ENCODE peak calls at places on chromosomes 7 and 10, in four cellular contexts. G is HCT116, C is HepG2, V is K562. U is an unnamed sample.

GRCh38 chr7:100546868-100547800 is 8.1 kb downstream of the AGFG2 start:
- DNase-seq in G (no peak), C (no peak), V (peak; percentile 69), U (no peak)

GRCh38 chr7:141915565-141915964 is 634 bp upstream of the OR9A4 start:
- DNase-seq in G (no peak), C (no peak), V (no peak), U (no peak)

GRCh38 chr7:92412745-92413144 is 34.5 kb upstream of the GATAD1 start:
- DNase-seq in G (no peak), C (no peak), V (no peak), U (no peak)

GRCh38 chr10:130141460-130141859 is 5.3 kb downstream of the GLRX3 start:
- DNase-seq in G (no peak), C (peak; percentile 20), V (no peak), U (no peak)

GRCh38 chr7:69982197-69982596 is 383.9 kb downstream of the AUTS2 start:
- DNase-seq in G (no peak), C (no peak), V (no peak), U (no peak)

GRCh38 chr7:78852951-78853350 is 600.5 kb downstream of the MAGI2 start:
- DNase-seq in G (no peak), C (no peak), V (no peak), U (no peak)

GRCh38 chr10:43849551-43849950 is 200.9 kb upstream of the ZNF32 start:
- DNase-seq in G (no peak), C (no peak), V (no peak), U (no peak)

GRCh38 chr7:83486957-83487356 is 162.0 kb downstream of the SEMA3E start:
- DNase-seq in G (no peak), C (no peak), V (no peak), U (no peak)

GRCh38 chr7:64619705-64620104 is 46.2 kb upstream of the ZNF107 start:
- DNase-seq in G (no peak), C (no peak), V (no peak), U (no peak)

GRCh38 chr10:23438547-23439451 is at the start of gene OTUD1:
- DNase-seq in G (peak; percentile 67), C (peak; percentile 78), V (peak; percentile 94), U (peak; percentile 24)

GRCh38 chr10:15842493-15843169 is 17.7 kb downstream of the MINDY3 start:
- DNase-seq in G (no peak), C (no peak), V (no peak), U (no peak)

GRCh38 chr7:6149996-6150395 is 118.8 kb downstream of the ANKRD61 start:
- DNase-seq in G (no peak), C (no peak), V (no peak), U (no peak)

GRCh38 chr7:48636391-48637015 is 287.8 kb upstream of the CDC14C start:
- DNase-seq in G (no peak), C (no peak), V (no peak), U (no peak)

GRCh38 chr7:130695840-130696239 is 9.5 kb upstream of the TSGA13 start:
- DNase-seq in G (peak; percentile 46), C (peak; percentile 36), V (peak; percentile 41), U (peak; percentile 15)

GRCh38 chr10:122460891-122461293 is 461 bp upstream of the HTRA1 start:
- DNase-seq in G (no peak), C (no peak), V (no peak), U (no peak)

GRCh38 chr10:62818426-62819011 is 2.4 kb upstream of the EGR2 start:
- DNase-seq in G (no peak), C (no peak), V (peak; percentile 34), U (no peak)

GRCh38 chr10:100653957-100654834 is 91.2 kb upstream of the PAX2 start:
- DNase-seq in G (no peak), C (no peak), V (peak; percentile 50), U (no peak)

GRCh38 chr10:100652406-100653130 is 92.8 kb upstream of the PAX2 start:
- DNase-seq in G (no peak), C (no peak), V (no peak), U (no peak)

GRCh38 chr10:100651916-100652315 is 93.5 kb upstream of the PAX2 start:
- DNase-seq in G (no peak), C (no peak), V (no peak), U (no peak)

GRCh38 chr10:100654835-100655759 is 90.3 kb upstream of the PAX2 start:
- DNase-seq in G (no peak), C (no peak), V (no peak), U (no peak)

GRCh38 chr10:100653238-100653956 is 92.0 kb upstream of the PAX2 start:
- DNase-seq in G (no peak), C (no peak), V (no peak), U (no peak)
- TF ChIP-seq SIN3A in G (no peak), C (no peak), V (no peak), U (no peak)

DNA sequence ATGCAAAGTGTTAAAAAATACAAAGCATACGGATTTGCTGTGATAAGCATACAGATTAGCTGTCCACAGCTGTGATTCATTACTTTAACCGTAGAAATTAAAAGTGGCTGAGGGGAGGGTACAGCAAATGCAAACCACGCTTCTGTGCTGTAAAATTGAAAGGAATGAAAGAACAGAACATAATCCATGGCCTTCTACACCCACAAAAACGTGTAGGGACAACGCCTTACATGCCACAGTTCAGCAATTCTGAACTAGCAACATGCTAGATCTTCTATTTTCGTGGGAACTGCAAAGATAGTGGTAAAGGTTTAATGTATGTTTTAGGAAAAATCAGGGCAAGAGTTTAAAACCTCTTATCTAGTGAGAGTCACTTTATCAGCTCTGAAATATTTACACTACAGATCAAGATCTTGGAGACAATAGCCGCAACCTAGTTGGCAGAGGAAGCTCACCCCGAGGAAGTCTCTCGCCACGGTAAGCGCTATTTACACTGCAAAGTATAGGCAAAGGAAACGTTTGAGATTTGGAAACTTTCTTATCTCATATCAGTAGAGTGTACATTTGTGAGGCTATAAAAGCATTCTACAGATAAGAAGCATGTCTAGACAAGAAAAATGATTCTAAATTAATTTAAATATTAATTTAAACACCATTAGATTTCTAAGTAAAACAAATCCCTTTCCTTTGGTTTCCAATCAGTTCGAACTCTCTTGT is 193.6 kb downstream of the MLLT10 start:
- DNase-seq in G (no peak), C (peak; percentile 32), V (no peak), U (no peak)
- TF ChIP-seq SIN3A in G (no peak), C (no peak), V (no peak), U (no peak)

GRCh38 chr10:44908936-44909335 is 2.2 kb upstream of the TMEM72 start:
- DNase-seq in G (no peak), C (no peak), V (no peak), U (no peak)

GRCh38 chr10:44911951-44912350 is 814 bp downstream of the TMEM72 start:
- DNase-seq in G (no peak), C (no peak), V (no peak), U (no peak)

GRCh38 chr10:44909910-44910309 is 1.2 kb upstream of the TMEM72 start:
- DNase-seq in G (no peak), C (no peak), V (no peak), U (no peak)

GRCh38 chr10:44913312-44914079 is 2.4 kb downstream of the TMEM72 start:
- DNase-seq in G (no peak), C (no peak), V (peak; percentile 75), U (no peak)

GRCh38 chr10:44911081-44911540 is at the start of gene TMEM72:
- DNase-seq in G (no peak), C (peak; percentile 66), V (peak; percentile 37), U (no peak)
- TF ChIP-seq SIN3A in G (no peak), C (no peak), V (no peak), U (no peak)

DNA sequence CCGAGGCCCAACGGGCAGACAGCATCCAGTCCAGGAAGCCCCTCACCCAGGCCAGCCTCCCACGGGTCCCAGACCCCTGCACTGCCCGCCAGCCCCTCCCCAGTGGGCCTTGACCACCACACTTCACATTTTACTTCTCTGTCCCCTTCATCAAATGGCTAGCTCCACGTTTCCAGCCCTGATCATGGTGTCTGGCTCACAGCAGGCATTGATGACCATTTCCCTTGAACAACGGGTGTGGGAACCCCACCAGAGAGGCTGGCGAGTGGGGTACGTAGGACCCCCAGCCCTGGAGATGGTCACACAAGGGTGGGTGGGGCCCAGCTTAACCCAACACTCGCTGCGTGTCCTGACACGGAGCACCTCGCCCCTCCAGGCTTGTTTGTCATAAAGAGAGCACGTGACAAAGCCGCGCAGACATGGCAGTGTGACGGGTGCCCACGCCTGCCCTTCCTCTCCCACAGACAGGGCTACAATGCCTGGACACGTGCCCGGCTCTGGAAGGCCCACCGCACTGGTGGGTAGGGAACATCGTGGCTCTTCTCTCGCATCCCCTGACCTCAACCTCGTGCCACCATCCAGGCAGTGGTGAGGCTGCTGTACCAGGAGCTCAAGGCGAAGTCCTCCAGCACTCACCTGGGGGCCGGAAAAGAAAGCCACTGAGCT is 267.7 kb downstream of the MAD1L1 start:
- DNase-seq in G (no peak), C (no peak), V (no peak), U (no peak)
- TF ChIP-seq SIN3A in G (no peak), C (no peak), V (no peak), U (no peak)

DNA sequence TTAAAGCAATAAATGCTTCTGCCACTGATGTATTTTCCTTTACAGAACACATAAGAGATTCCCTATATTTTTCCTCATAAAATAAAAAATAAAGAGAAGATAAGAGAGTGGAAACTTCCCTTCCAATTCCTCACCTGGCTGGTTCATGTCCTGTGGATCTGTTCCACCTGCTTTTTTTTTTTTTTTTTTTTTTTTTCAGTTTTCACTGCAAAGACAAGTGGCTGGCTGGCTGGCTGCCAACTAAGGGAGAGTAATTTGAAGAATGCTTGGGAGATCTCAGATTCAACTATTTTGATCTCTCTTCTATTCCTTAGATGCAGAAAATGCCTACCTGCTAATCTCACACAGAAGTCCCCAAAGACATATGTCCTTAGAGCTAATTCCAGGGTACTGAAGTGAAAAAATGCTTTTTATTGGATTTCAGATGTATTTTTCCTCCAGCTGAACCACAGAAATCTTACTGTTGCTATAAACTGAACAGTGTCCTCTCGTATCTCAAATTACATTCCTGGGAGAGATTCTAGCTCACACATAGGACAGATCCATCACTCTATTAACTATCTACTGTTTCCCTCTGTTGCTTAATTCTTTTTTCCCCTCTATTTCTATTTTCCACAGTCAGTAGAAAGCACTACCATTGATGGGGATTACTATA is 120.8 kb downstream of the NRCAM start:
- DNase-seq in G (no peak), C (no peak), V (no peak), U (no peak)
- TF ChIP-seq SIN3A in G (no peak), C (no peak), V (no peak), U (no peak)

GRCh38 chr7:138934861-138935260 is 46.3 kb downstream of the KIAA1549 start:
- DNase-seq in G (no peak), C (peak; percentile 14), V (no peak), U (peak; percentile 27)
- TF ChIP-seq SIN3A in G (no peak), C (no peak), V (no peak), U (no peak)

GRCh38 chr7:158957507-158957900 is 101.1 kb downstream of the DYNC2I1 start:
- DNase-seq in G (no peak), C (no peak), V (no peak), U (no peak)
- TF ChIP-seq SIN3A in G (no peak), C (no peak), V (no peak), U (no peak)

GRCh38 chr7:19294629-19295028 is 149.4 kb upstream of the FERD3L start:
- DNase-seq in G (no peak), C (no peak), V (no peak), U (no peak)
- TF ChIP-seq SIN3A in G (no peak), C (no peak), V (no peak), U (no peak)